ENCODE peak calls at places on chromosomes 7 and 10, in ten cellular contexts. H is HS-5; J is RCC 7860; O is AG04450; M is HTR-8/SVneo; A is upper lobe of left lung; C is EL; D is activated CD8-positive, alpha-beta T cell treated with anti-CD3 and anti-CD28 coated beads for 36 hours; G is uterus; W is KBM-7. L is an unnamed sample.

GRCh38 chr10:126063353-126063791 is 167.0 kb downstream of the FANK1 start:
- DNase-seq in H (peak; percentile 83), J (peak; percentile 100), O (peak; percentile 20), M (peak; percentile 32), A (no peak), C (peak; percentile 86), D (no peak), G (no peak), W (no peak), L (peak; percentile 37)

GRCh38 chr7:23276381-23276780 is 22.8 kb upstream of the MALSU1 start:
- DNase-seq in H (no peak), J (no peak), O (no peak), M (no peak), A (no peak), C (peak; percentile 13), D (peak; percentile 17), G (no peak), W (peak; percentile 67), L (no peak)

GRCh38 chr10:61747341-61747740 is 84.6 kb downstream of the CABCOCO1 start:
- DNase-seq in H (no peak), J (no peak), O (no peak), M (no peak), A (no peak), C (peak; percentile 23), D (no peak), G (no peak), W (no peak), L (no peak)

GRCh38 chr7:142323706-142324105 is 65.8 kb upstream of the PRSS58 start:
- DNase-seq in H (no peak), J (no peak), O (no peak), M (no peak), A (no peak), C (peak; percentile 33), D (peak; percentile 66), G (no peak), W (peak; percentile 50), L (no peak)

GRCh38 chr10:130990536-130990935 is 321.0 kb downstream of the TCERG1L start:
- DNase-seq in H (no peak), J (no peak), O (no peak), M (no peak), A (no peak), C (no peak), D (no peak), G (no peak), W (no peak), L (no peak)

GRCh38 chr10:61974611-61975010 is 73.1 kb downstream of the ARID5B start:
- DNase-seq in H (no peak), J (no peak), O (peak; percentile 38), M (no peak), A (no peak), C (peak; percentile 64), D (peak; percentile 27), G (peak; percentile 76), W (peak; percentile 20), L (peak; percentile 21)

GRCh38 chr10:84798333-84798732 is 469.9 kb downstream of the CCSER2 start:
- DNase-seq in H (no peak), J (no peak), O (no peak), M (no peak), A (no peak), C (no peak), D (no peak), G (no peak), W (no peak), L (no peak)

GRCh38 chr10:17643339-17643754 is 604 bp upstream of the STAM start:
- DNase-seq in H (no peak), J (peak; percentile 82), O (no peak), M (peak; percentile 51), A (peak; percentile 87), C (peak; percentile 84), D (no peak), G (peak; percentile 75), W (no peak), L (peak; percentile 85)

GRCh38 chr10:21100871-21101514 is 203.9 kb upstream of the NEBL start:
- DNase-seq in H (peak; percentile 2), J (peak; percentile 33), O (no peak), M (no peak), A (no peak), C (no peak), D (peak; percentile 20), G (no peak), W (no peak), L (no peak)

GRCh38 chr10:122852261-122852660 is 6.6 kb upstream of the CUZD1 start:
- DNase-seq in H (no peak), J (no peak), O (no peak), M (no peak), A (no peak), C (peak; percentile 71), D (no peak), G (no peak), W (no peak), L (no peak)

GRCh38 chr7:107811934-107812333 is 8.9 kb upstream of the SLC26A3 start:
- DNase-seq in H (no peak), J (no peak), O (no peak), M (no peak), A (no peak), C (no peak), D (no peak), G (no peak), W (no peak), L (no peak)

GRCh38 chr7:80766724-80767123 is 128.3 kb downstream of the CD36 start:
- DNase-seq in H (no peak), J (no peak), O (no peak), M (no peak), A (no peak), C (no peak), D (no peak), G (peak; percentile 31), W (no peak), L (no peak)

GRCh38 chr7:149879801-149880738 is 6.3 kb downstream of the ATP6V0E2 start:
- DNase-seq in H (no peak), J (no peak), O (no peak), M (no peak), A (no peak), C (no peak), D (no peak), G (no peak), W (no peak), L (no peak)

GRCh38 chr10:116183733-116184447 is 89.1 kb downstream of the GFRA1 start:
- DNase-seq in H (peak; percentile 15), J (peak; percentile 36), O (no peak), M (peak; percentile 51), A (no peak), C (peak; percentile 78), D (no peak), G (no peak), W (no peak), L (peak; percentile 36)

GRCh38 chr7:87589631-87590030 is 11.1 kb downstream of the ABCB1 start:
- DNase-seq in H (no peak), J (no peak), O (no peak), M (no peak), A (no peak), C (no peak), D (no peak), G (no peak), W (no peak), L (no peak)

GRCh38 chr10:105023223-105023622 is 382.1 kb downstream of the SORCS3 start:
- DNase-seq in H (no peak), J (no peak), O (no peak), M (no peak), A (no peak), C (no peak), D (no peak), G (no peak), W (no peak), L (no peak)

GRCh38 chr7:93178213-93178612 is 30.0 kb upstream of the SAMD9L start:
- DNase-seq in H (no peak), J (no peak), O (no peak), M (no peak), A (no peak), C (no peak), D (no peak), G (no peak), W (peak; percentile 15), L (peak; percentile 4)

GRCh38 chr7:28739826-28740225 is 218.3 kb downstream of the TRIL start:
- DNase-seq in H (no peak), J (no peak), O (no peak), M (no peak), A (no peak), C (no peak), D (no peak), G (no peak), W (no peak), L (no peak)